ENCODE peak calls at places on chromosomes 5 and 9, in five cellular contexts. Z, V, P, W and F are unnamed samples.

GRCh38 chr9:137456061-137456863 is 2.9 kb downstream of the NSMF start:
- DNase-seq in Z (no peak), V (no peak), P (no peak), W (no peak), F (peak; percentile 37)

GRCh38 chr9:860706-861105 is 19.2 kb downstream of the DMRT1 start:
- DNase-seq in Z (no peak), V (no peak), P (no peak), W (no peak), F (no peak)

GRCh38 chr5:82278711-82279370 is 687 bp upstream of the RPS23 start:
- DNase-seq in Z (no peak), V (no peak), P (no peak), W (no peak), F (no peak)

GRCh38 chr9:121494192-121494591 is 5.5 kb downstream of the GGTA1 start:
- DNase-seq in Z (no peak), V (no peak), P (no peak), W (peak; percentile 37), F (no peak)

GRCh38 chr9:81855538-81855937 is 72.7 kb upstream of the SPATA31D4 start:
- DNase-seq in Z (no peak), V (no peak), P (no peak), W (no peak), F (no peak)

GRCh38 chr5:146345240-146345577 is 6.6 kb downstream of the POU4F3 start:
- DNase-seq in Z (no peak), V (no peak), P (no peak), W (no peak), F (no peak)

GRCh38 chr9:318646-319045 is 104.0 kb downstream of the DOCK8 start:
- DNase-seq in Z (no peak), V (no peak), P (no peak), W (no peak), F (no peak)

GRCh38 chr9:136079211-136079915 is 15.7 kb downstream of the NACC2 start:
- DNase-seq in Z (no peak), V (no peak), P (no peak), W (no peak), F (no peak)

GRCh38 chr9:63817622-63818518 is 1467.1 kb downstream of the FOXD4L5 start:
- DNase-seq in Z (peak; percentile 18), V (peak; percentile 90), P (no peak), W (peak; percentile 86), F (no peak)

DNA sequence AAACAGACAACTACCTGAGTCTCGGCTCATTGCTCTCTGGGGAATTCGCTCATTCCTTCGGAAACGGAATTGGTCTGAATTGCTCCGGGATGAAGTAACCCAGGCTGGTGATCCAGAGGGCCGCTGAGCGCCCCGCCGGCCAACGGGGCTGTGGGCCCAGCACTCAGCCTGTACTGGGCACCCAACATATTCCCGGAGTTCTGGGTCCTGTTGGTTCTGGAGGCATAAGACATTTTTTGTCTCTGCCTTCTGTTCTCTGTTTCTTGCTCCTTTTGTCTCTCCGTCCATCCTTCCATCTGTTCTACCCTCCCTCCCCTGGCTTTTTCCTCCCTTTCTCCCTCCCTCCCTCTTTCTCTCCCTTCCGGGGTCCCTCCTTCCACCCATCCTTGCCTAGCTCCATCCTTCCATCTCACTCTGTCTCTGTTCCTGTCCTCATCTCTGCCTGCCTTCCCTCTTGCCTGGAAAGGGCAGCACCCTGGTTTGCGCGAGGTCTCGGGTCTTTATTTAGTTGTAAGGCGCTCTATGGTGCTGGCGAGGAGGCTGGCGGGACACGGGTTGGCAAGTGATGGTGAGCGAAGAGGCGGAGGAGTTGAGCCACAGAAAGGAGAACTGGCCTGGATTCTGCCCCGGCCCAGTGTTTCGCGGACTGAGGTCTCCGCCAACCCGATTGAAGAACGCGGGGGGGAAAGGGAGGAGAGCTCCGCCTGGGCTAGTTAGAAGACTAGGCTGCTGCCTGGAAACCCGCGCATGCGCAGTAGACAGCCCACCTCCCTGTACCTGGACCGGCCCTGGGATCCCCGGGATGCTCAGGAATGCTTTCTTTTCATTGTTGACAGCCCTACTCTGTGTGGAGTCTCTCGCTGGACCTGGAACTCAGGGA is 1468.0 kb downstream of the FOXD4L5 start:
- DNase-seq in Z (peak; percentile 69), V (peak; percentile 91), P (peak; percentile 60), W (peak; percentile 95), F (no peak)
- H3K4me3 ChIP-seq in Z (no peak overlapping the region), V (peak overlapping the region; percentile 57), P (peak overlapping the region; percentile 47), W (peak overlapping the region; percentile 51), F (peak overlapping the region; percentile 42)

GRCh38 chr9:87713990-87714335 is 12.0 kb upstream of the CTSL start:
- DNase-seq in Z (no peak), V (no peak), P (no peak), W (no peak), F (no peak)
- H3K4me3 ChIP-seq in Z (no peak overlapping the region), V (peak overlapping the region; percentile 55), P (peak overlapping the region; percentile 34), W (no peak overlapping the region), F (no peak overlapping the region)

GRCh38 chr5:160423025-160423554 is 1.4 kb downstream of the PTTG1 start:
- DNase-seq in Z (no peak), V (no peak), P (no peak), W (peak; percentile 36), F (no peak)
- H3K4me3 ChIP-seq in Z (peak overlapping the region; percentile 94), V (no peak overlapping the region), P (peak overlapping the region; percentile 71), W (peak overlapping the region; percentile 74), F (peak overlapping the region; percentile 77)

DNA sequence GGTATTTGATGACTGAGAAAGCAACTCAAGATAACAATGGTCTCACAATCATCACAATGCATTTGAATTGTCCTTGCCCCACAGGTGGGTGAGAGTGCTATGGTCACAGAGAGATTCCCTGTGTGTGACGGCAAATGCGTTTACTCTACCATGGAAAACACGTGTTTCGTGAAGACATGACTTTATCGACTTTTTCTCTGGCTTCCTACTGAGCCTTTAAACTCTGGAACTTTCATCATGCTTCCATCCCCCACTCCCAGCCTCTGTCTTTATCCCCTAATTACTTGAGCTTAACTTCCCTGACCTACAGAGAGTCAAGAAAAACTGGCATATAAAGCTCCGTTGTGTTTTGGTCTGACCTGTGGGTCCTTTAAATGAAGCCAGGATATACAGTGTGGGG is 414.1 kb upstream of the CLINT1 start:
- DNase-seq in Z (no peak), V (no peak), P (no peak), W (no peak), F (no peak)
- H3K4me3 ChIP-seq in Z (no peak overlapping the region), V (no peak overlapping the region), P (no peak overlapping the region), W (no peak overlapping the region), F (no peak overlapping the region)

GRCh38 chr9:71446499-71447411 is 321.6 kb downstream of the CEMIP2 start:
- DNase-seq in Z (peak; percentile 68), V (no peak), P (peak; percentile 21), W (peak; percentile 65), F (peak; percentile 16)
- H3K4me3 ChIP-seq in Z (no peak overlapping the region), V (peak overlapping the region; percentile 66), P (peak overlapping the region; percentile 33), W (no peak overlapping the region), F (peak overlapping the region; percentile 38)

GRCh38 chr5:73298251-73299016 is 125.4 kb downstream of the TMEM174 start:
- DNase-seq in Z (no peak), V (no peak), P (no peak), W (no peak), F (no peak)
- H3K4me3 ChIP-seq in Z (no peak overlapping the region), V (peak overlapping the region; percentile 52), P (peak overlapping the region; percentile 6), W (no peak overlapping the region), F (peak overlapping the region; percentile 25)